ENCODE peak calls at places on chromosome 15, in five cellular contexts. O is neuronal stem cell; C is T-helper 2 cell; U is nephron progenitor cell; D is activated naive CD4-positive, alpha-beta T cell treated with anti-CD3 and anti-CD28 coated beads, Interleukin-2, amount 10 ng/mL, durations not matched to agents 7 days and 5 days. S is an unnamed sample.

GRCh38 chr15:32649336-32649735 is 7.8 kb downstream of the SCG5 start:
- DNase-seq in O (no peak), C (peak), U (no peak), D (no peak), S (no peak)

GRCh38 chr15:39530446-39531342 is 50.2 kb upstream of the THBS1 start:
- DNase-seq in O (no peak), C (peak), U (no peak), D (no peak), S (peak)

GRCh38 chr15:51325167-51325566 is 13.2 kb downstream of the CYP19A1 start:
- DNase-seq in O (no peak), C (no peak), U (no peak), D (no peak), S (no peak)

GRCh38 chr15:51714911-51715310 is 22.5 kb downstream of the LYSMD2 start:
- DNase-seq in O (no peak), C (no peak), U (no peak), D (no peak), S (no peak)

GRCh38 chr15:80507638-80508316 is 103.6 kb downstream of the ARNT2 start:
- DNase-seq in O (no peak), C (no peak), U (no peak), D (no peak), S (no peak)

GRCh38 chr15:66222273-66223198 is 31.0 kb downstream of the MEGF11 start:
- DNase-seq in O (no peak), C (no peak), U (no peak), D (no peak), S (no peak)

GRCh38 chr15:94352940-94353820 is 121.8 kb downstream of the MCTP2 start:
- DNase-seq in O (no peak), C (no peak), U (no peak), D (no peak), S (no peak)

GRCh38 chr15:83092309-83092976 is 15.0 kb upstream of the TM6SF1 start:
- DNase-seq in O (no peak), C (no peak), U (no peak), D (no peak), S (peak)

GRCh38 chr15:72315706-72316370 is 4.1 kb downstream of the CELF6 start:
- DNase-seq in O (no peak), C (no peak), U (no peak), D (no peak), S (no peak)

GRCh38 chr15:89177633-89178306 is 43.6 kb downstream of the RLBP1 start:
- DNase-seq in O (peak), C (peak), U (peak), D (peak), S (peak)

GRCh38 chr15:96046620-96047240 is 283.8 kb upstream of the NR2F2 start:
- DNase-seq in O (no peak), C (no peak), U (no peak), D (no peak), S (no peak)

GRCh38 chr15:75620776-75621536 is 4.6 kb downstream of the SNUPN start:
- DNase-seq in O (no peak), C (no peak), U (no peak), D (no peak), S (peak)

GRCh38 chr15:40286794-40287193 is 3.9 kb upstream of the ANKRD63 start:
- DNase-seq in O (no peak), C (no peak), U (no peak), D (no peak), S (no peak)

GRCh38 chr15:88995449-88995848 is 82.3 kb upstream of the MFGE8 start:
- DNase-seq in O (no peak), C (no peak), U (no peak), D (no peak), S (no peak)

GRCh38 chr15:66758844-66759243 is 56.8 kb downstream of the SMAD6 start:
- DNase-seq in O (no peak), C (no peak), U (no peak), D (no peak), S (no peak)

GRCh38 chr15:79874242-79874641 is 22.6 kb downstream of the MTHFS start:
- DNase-seq in O (no peak), C (no peak), U (no peak), D (no peak), S (no peak)

GRCh38 chr15:67174864-67175573 is 79.4 kb downstream of the AAGAB start:
- DNase-seq in O (no peak), C (no peak), U (no peak), D (no peak), S (peak)

GRCh38 chr15:101204744-101205535 is 46.9 kb downstream of the CHSY1 start:
- DNase-seq in O (no peak), C (peak), U (no peak), D (no peak), S (no peak)

GRCh38 chr15:67880651-67881182 is 40.9 kb upstream of the RNU6-1 start:
- DNase-seq in O (no peak), C (no peak), U (no peak), D (no peak), S (no peak)

GRCh38 chr15:70596354-70597055 is 166.9 kb downstream of the UACA start:
- DNase-seq in O (no peak), C (no peak), U (no peak), D (no peak), S (peak)

GRCh38 chr15:70605606-70606410 is 157.6 kb downstream of the UACA start:
- DNase-seq in O (no peak), C (no peak), U (no peak), D (no peak), S (peak)

GRCh38 chr15:70523634-70524033 is 239.7 kb downstream of the UACA start:
- DNase-seq in O (no peak), C (no peak), U (no peak), D (no peak), S (no peak)

GRCh38 chr15:61750271-61751084 is 309.8 kb downstream of the VPS13C start:
- DNase-seq in O (no peak), C (no peak), U (no peak), D (no peak), S (no peak)

GRCh38 chr15:66838202-66838601 is 136.2 kb downstream of the SMAD6 start:
- DNase-seq in O (no peak), C (no peak), U (no peak), D (no peak), S (no peak)

GRCh38 chr15:70291295-70291694 is 193.6 kb upstream of the TLE3 start:
- DNase-seq in O (no peak), C (no peak), U (no peak), D (no peak), S (peak)

GRCh38 chr15:89087066-89087829 is 1.0 kb upstream of the ABHD2 start:
- DNase-seq in O (no peak), C (no peak), U (peak), D (no peak), S (no peak)

GRCh38 chr15:80567721-80568157 is 127.4 kb upstream of the ABHD17C start:
- DNase-seq in O (peak), C (peak), U (peak), D (peak), S (peak)

GRCh38 chr15:63906266-63906584 is 72.5 kb upstream of the HERC1 start:
- DNase-seq in O (no peak), C (no peak), U (no peak), D (no peak), S (no peak)

GRCh38 chr15:100241572-100242479 is 99.9 kb downstream of the ADAMTS17 start:
- DNase-seq in O (no peak), C (no peak), U (no peak), D (no peak), S (no peak)